ENCODE peak calls at places on chromosomes 13 and 19, in seven cellular contexts. One of them, this sample, is unnamed.

GRCh38 chr19:30649934-30650614 is 277.9 kb downstream of the ZNF536 start:
- DNase-seq in HepG2: peak
- DNase-seq in H1: no peak
- DNase-seq in K562: peak
- DNase-seq in HCT116: peak
- DNase-seq in A549: peak
- DNase-seq in GM12878: peak
- DNase-seq in this sample: peak

GRCh38 chr13:97273341-97273831 is 51.3 kb downstream of the MBNL2 start:
- DNase-seq in H1: no peak
- DNase-seq in K562: no peak
- DNase-seq in HCT116: no peak
- DNase-seq in GM12878: no peak
- DNase-seq in HepG2: no peak
- DNase-seq in A549: no peak
- DNase-seq in this sample: no peak

GRCh38 chr13:76398426-76398825 is 487.8 kb downstream of the KCTD12 start:
- DNase-seq in HCT116: no peak
- DNase-seq in H1: no peak
- DNase-seq in GM12878: no peak
- DNase-seq in K562: no peak
- DNase-seq in HepG2: no peak
- DNase-seq in A549: no peak
- DNase-seq in this sample: peak

GRCh38 chr13:109199280-109199679 is 569.9 kb downstream of the MYO16 start:
- DNase-seq in H1: no peak
- DNase-seq in GM12878: no peak
- DNase-seq in HCT116: no peak
- DNase-seq in K562: no peak
- DNase-seq in A549: no peak
- DNase-seq in HepG2: no peak
- DNase-seq in this sample: no peak

GRCh38 chr19:36120092-36120983 is 5.1 kb downstream of the TBCB start:
- DNase-seq in HepG2: peak
- DNase-seq in HCT116: no peak
- DNase-seq in H1: no peak
- DNase-seq in GM12878: no peak
- DNase-seq in A549: no peak
- DNase-seq in K562: no peak
- DNase-seq in this sample: no peak

GRCh38 chr13:38346764-38347163 is 2.9 kb upstream of the UFM1 start:
- DNase-seq in A549: no peak
- DNase-seq in K562: no peak
- DNase-seq in H1: no peak
- DNase-seq in GM12878: no peak
- DNase-seq in HepG2: no peak
- DNase-seq in HCT116: no peak
- DNase-seq in this sample: no peak

GRCh38 chr19:34480971-34481821 is at the start of gene WTIP:
- DNase-seq in K562: no peak
- DNase-seq in H1: no peak
- DNase-seq in GM12878: no peak
- DNase-seq in HepG2: peak
- DNase-seq in A549: peak
- DNase-seq in HCT116: peak
- DNase-seq in this sample: peak

GRCh38 chr13:52048516-52048915 is 24.0 kb downstream of the UTP14C start:
- DNase-seq in HepG2: no peak
- DNase-seq in HCT116: no peak
- DNase-seq in K562: no peak
- DNase-seq in GM12878: no peak
- DNase-seq in A549: no peak
- DNase-seq in H1: no peak
- DNase-seq in this sample: peak

GRCh38 chr13:33497146-33497845 is 211.7 kb upstream of the STARD13 start:
- DNase-seq in HepG2: no peak
- DNase-seq in H1: no peak
- DNase-seq in K562: no peak
- DNase-seq in HCT116: no peak
- DNase-seq in GM12878: no peak
- DNase-seq in A549: no peak
- DNase-seq in this sample: peak

GRCh38 chr13:63699948-63700347 is 2284.3 kb upstream of the PCDH20 start:
- DNase-seq in A549: no peak
- DNase-seq in K562: no peak
- DNase-seq in H1: no peak
- DNase-seq in GM12878: no peak
- DNase-seq in HepG2: no peak
- DNase-seq in HCT116: no peak
- DNase-seq in this sample: no peak

GRCh38 chr13:111542530-111543341 is 222.3 kb downstream of the TEX29 start:
- DNase-seq in H1: no peak
- DNase-seq in HepG2: no peak
- DNase-seq in HCT116: no peak
- DNase-seq in A549: no peak
- DNase-seq in K562: no peak
- DNase-seq in GM12878: no peak
- DNase-seq in this sample: no peak

GRCh38 chr19:54341295-54341694 is 2.3 kb upstream of the LILRA4 start:
- DNase-seq in HepG2: no peak
- DNase-seq in H1: no peak
- DNase-seq in A549: no peak
- DNase-seq in K562: peak
- DNase-seq in HCT116: no peak
- DNase-seq in GM12878: no peak
- DNase-seq in this sample: no peak

GRCh38 chr19:54343868-54344267 is 4.9 kb upstream of the LILRA4 start:
- DNase-seq in A549: no peak
- DNase-seq in K562: no peak
- DNase-seq in HepG2: no peak
- DNase-seq in H1: no peak
- DNase-seq in GM12878: no peak
- DNase-seq in HCT116: no peak
- DNase-seq in this sample: no peak

GRCh38 chr19:54351474-54351873 is 12.5 kb upstream of the LILRA4 start:
- DNase-seq in HCT116: no peak
- DNase-seq in A549: no peak
- DNase-seq in K562: no peak
- DNase-seq in GM12878: no peak
- DNase-seq in HepG2: no peak
- DNase-seq in H1: no peak
- DNase-seq in this sample: no peak

DNA sequence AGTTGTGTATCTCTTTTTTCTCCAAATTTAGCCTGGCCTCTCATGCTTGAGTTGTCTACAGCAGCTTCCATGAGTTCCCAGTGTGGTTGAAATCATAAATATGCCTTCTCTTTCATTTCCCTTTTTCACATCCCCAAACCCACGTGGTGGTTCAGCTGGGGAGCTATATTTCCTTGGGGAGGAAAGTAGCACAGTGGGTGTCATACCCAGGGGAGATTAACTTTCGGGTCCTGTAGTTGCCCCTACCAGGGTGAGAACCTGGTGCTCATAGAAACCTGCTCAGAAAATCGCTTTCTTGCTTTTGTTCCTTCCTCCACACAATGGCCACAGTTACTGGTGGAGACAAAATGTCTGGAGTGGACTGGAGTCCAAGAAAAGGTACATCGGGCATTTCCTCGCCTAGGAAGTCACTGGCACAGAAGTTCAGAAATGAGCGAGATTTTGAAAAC is 7.0 kb upstream of the LILRA4 start:
- DNase-seq in HCT116: no peak
- DNase-seq in A549: no peak
- DNase-seq in H1: no peak
- DNase-seq in K562: no peak
- DNase-seq in GM12878: peak
- DNase-seq in HepG2: no peak
- DNase-seq in this sample: no peak
- H3K4me2 ChIP-seq in HCT116: no peak
- H3K4me2 ChIP-seq in A549: no peak
- H3K4me2 ChIP-seq in H1: no peak
- H3K4me2 ChIP-seq in K562: no peak
- H3K4me2 ChIP-seq in GM12878: peak
- H3K4me2 ChIP-seq in HepG2: no peak
- H3K4me2 ChIP-seq in this sample: no peak

DNA sequence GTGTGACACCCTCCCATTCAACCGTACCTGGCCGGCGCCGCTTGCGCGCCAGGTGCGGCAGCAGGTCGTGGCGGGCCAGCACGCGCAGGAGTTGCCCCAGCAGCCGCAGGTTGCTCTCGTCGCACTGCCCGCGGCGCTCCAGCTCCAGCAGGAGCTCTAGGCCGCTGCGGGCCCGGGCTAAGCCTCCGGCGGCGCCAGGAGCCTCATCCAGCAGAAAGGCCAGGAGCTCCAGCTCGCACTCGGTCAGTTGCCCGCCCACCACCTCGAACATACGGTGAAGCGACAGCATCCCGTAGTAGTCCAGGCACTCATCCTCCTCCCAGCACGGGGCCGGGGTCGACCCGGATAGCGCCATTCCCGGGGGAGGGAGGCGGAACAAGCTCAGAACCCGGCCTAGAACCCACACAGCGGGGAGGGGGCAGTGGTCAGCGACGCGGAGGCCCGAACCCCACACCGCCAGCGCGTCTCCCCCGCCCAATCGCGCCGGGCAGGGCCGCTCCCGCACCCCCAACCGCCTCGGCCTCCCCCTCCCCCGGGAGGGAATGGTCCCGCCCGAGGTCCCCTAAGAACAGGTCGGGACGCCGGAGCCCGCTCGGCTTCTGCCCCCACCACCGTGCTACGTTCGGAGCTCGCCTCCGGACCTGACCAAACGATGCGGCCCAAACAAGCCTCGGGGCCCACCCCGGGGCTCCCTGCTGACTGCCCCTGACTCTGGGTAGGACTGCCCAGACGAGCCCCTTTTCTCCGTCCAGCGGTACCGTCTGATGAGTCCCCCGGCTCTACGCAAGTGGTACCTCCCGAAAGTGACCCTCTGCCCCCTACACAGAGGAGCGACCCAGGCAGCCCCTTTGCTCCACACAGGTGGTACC is 590 bp downstream of the DEDD2 start:
- DNase-seq in K562: peak
- DNase-seq in H1: no peak
- DNase-seq in GM12878: no peak
- DNase-seq in A549: no peak
- DNase-seq in HCT116: no peak
- DNase-seq in HepG2: peak
- DNase-seq in this sample: peak
- TF ChIP-seq POLR2A in K562: no peak
- TF ChIP-seq POLR2A in H1: no peak
- TF ChIP-seq POLR2A in GM12878: peak
- TF ChIP-seq POLR2A in A549: no peak
- TF ChIP-seq POLR2A in HCT116: no peak
- TF ChIP-seq POLR2A in HepG2: no peak
- TF ChIP-seq POLR2A in this sample: peak

DNA sequence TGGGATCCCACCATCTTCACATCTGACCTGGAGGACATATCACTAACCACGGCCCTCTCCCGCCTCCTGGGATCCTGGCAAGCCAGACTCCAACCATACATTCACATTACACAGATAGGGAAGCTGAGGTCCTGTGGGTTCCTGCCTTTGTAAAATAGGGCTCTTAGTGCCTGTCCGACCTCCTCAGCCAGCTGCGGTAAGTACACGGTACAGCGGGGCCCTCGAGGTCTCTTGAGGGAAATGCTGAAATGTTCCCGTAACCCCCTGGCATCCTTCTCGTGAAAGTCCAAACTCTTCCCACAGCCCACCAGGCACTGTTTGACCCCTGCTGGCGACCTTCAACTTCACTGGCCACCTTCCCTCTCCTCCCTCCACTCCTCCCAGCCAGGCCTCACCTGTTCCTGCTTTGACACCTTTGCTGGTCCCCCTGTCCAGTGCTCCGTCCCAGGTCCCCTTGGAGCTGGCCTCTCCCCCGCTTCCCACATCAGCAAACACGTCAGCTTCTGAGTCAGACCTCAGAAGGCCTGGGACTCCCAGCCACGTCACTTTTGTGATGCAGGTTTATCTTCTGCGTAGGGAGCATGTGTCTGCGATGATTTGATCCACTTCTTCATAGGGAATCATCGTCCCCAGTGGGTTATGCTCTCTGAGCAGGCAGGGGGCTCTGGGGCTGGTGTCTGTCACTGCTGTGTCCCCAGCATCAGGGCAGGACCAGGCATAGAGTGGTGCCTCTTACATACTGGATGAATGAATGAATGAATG is 8.9 kb upstream of the GNG7 start:
- DNase-seq in HepG2: no peak
- DNase-seq in K562: peak
- DNase-seq in H1: no peak
- DNase-seq in GM12878: no peak
- DNase-seq in A549: no peak
- DNase-seq in HCT116: no peak
- DNase-seq in this sample: peak
- H3K4me2 ChIP-seq in HepG2: no peak
- H3K4me2 ChIP-seq in K562: no peak
- H3K4me2 ChIP-seq in H1: no peak
- H3K4me2 ChIP-seq in GM12878: peak
- H3K4me2 ChIP-seq in A549: no peak
- H3K4me2 ChIP-seq in HCT116: no peak
- H3K4me2 ChIP-seq in this sample: peak

DNA sequence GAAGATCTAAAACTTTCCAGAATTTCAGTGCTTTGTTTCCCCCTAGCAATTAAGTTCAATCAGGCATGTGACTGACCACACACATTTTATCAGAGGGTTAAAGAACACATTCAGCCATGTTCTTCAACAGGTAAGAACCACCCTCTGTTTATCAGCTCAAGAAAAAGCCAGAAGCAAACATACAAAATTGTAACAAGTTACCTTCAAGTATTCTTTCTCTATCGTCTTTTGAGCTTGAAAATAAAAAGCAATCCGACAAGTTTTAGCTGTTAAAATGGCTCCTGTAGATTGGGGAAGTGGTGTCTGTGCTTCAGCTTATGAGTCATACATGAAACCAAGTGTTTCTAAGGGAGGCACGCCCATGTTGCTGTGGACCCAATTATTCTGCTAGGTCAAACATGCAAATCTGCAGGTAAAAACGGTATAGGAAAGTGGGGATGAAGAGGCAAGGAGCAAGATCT is at the start of gene ELF1:
- DNase-seq in HCT116: peak
- DNase-seq in HepG2: peak
- DNase-seq in H1: no peak
- DNase-seq in A549: peak
- DNase-seq in K562: peak
- DNase-seq in GM12878: peak
- DNase-seq in this sample: peak
- TF ChIP-seq POLR2A in HCT116: peak
- TF ChIP-seq POLR2A in HepG2: no peak
- TF ChIP-seq POLR2A in H1: no peak
- TF ChIP-seq POLR2A in A549: no peak
- TF ChIP-seq POLR2A in K562: peak
- TF ChIP-seq POLR2A in GM12878: peak
- TF ChIP-seq POLR2A in this sample: no peak

DNA sequence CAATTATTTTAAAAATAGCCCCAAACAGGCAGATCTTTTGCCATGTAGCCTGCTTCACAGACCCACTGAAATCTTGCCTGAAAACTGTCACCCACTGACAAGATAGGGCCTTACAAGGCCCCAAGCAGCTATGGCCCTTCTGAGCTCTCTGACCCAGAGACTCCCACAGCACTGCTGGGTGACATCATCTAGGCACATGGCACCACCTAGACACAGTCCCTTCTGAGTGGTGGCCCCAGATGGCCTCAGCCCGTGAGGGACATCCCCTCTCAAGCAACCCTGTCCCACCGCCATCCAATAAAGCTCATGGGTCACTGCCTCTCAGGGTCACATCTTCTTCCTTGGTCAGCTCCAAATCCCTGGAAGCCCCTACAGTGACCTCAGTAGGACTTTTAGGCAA is 65.0 kb upstream of the DOCK9 start:
- DNase-seq in GM12878: no peak
- DNase-seq in A549: no peak
- DNase-seq in HepG2: no peak
- DNase-seq in K562: peak
- DNase-seq in H1: no peak
- DNase-seq in HCT116: no peak
- DNase-seq in this sample: no peak
- H3K4me2 ChIP-seq in GM12878: no peak
- H3K4me2 ChIP-seq in A549: no peak
- H3K4me2 ChIP-seq in HepG2: no peak
- H3K4me2 ChIP-seq in K562: no peak
- H3K4me2 ChIP-seq in H1: no peak
- H3K4me2 ChIP-seq in HCT116: no peak
- H3K4me2 ChIP-seq in this sample: no peak

This sample was measured in IMR-90.